ENCODE peak calls at places on chromosome 22, in nine cellular contexts. A is Peyer's patch, U is neural progenitor cell, Y is psoas muscle, T is mucosa of descending colon, P is sigmoid colon, Q is stomach, E is astrocyte, V is tibial nerve. W is an unnamed sample. For H3K9me3, the result is how much of the 10 kb centered on the place peaks cover.

GRCh38 chr22:28411125-28411524 is 268.5 kb downstream of the TTC28 start:
- DNase-seq in V (no peak), U (no peak), Y (no peak), A (no peak), T (no peak), E (peak), P (no peak), Q (no peak), W (no peak)

GRCh38 chr22:25021976-25022711 is 69.6 kb downstream of the KIAA1671 start:
- DNase-seq in E (no peak), T (no peak), V (no peak), U (no peak), A (no peak), P (no peak), Q (no peak), Y (no peak), W (no peak)

GRCh38 chr22:20213833-20214708 is 54.0 kb downstream of the RTN4R start:
- DNase-seq in V (no peak), Y (no peak), P (no peak), Q (no peak), A (no peak), E (no peak), T (no peak), U (no peak), W (no peak)

GRCh38 chr22:37634505-37635002 is 4.9 kb upstream of the SH3BP1 start:
- DNase-seq in P (no peak), V (no peak), Q (no peak), E (no peak), A (peak), T (no peak), U (no peak), Y (no peak), W (no peak)

GRCh38 chr22:36432592-36433317 is 45.0 kb upstream of the MYH9 start:
- DNase-seq in T (no peak), Q (no peak), A (no peak), V (no peak), E (peak), P (no peak), U (no peak), Y (no peak), W (no peak)

GRCh38 chr22:39316440-39317083 is 2.9 kb downstream of the RPL3 start:
- DNase-seq in U (peak), T (peak), E (peak), Y (peak), V (peak), P (peak), Q (peak), A (peak), W (peak)

GRCh38 chr22:35134637-35135036 is 68.7 kb downstream of the ISX start:
- DNase-seq in Q (no peak), V (no peak), P (no peak), A (peak), E (no peak), T (peak), Y (no peak), U (no peak), W (no peak)

GRCh38 chr22:19799322-19800190 is 39.0 kb downstream of the TBX1 start:
- DNase-seq in P (peak), E (peak), T (no peak), V (peak), U (no peak), Q (no peak), A (no peak), Y (peak), W (peak)

GRCh38 chr22:47030143-47030641 is 267.7 kb downstream of the TBC1D22A start:
- DNase-seq in T (no peak), A (no peak), V (no peak), Q (no peak), E (peak), U (peak), P (peak), Y (no peak), W (no peak)

GRCh38 chr22:39994046-39994565 is 648 bp upstream of the FAM83F start:
- DNase-seq in E (no peak), U (no peak), T (no peak), V (no peak), Q (no peak), Y (no peak), P (no peak), A (no peak), W (no peak)

GRCh38 chr22:22154068-22154467 is 90.5 kb upstream of the VPREB1 start:
- DNase-seq in Q (no peak), T (no peak), E (no peak), V (no peak), Y (no peak), U (no peak), A (no peak), P (no peak), W (no peak)

GRCh38 chr22:25068701-25069100 is 116.2 kb downstream of the KIAA1671 start:
- DNase-seq in A (no peak), E (no peak), Q (no peak), V (no peak), Y (peak), P (no peak), T (no peak), U (no peak), W (no peak)

GRCh38 chr22:39518996-39519680 is 1.2 kb upstream of the ATF4 start:
- DNase-seq in U (peak), P (no peak), V (no peak), T (no peak), Y (no peak), E (peak), A (no peak), Q (no peak), W (no peak)

GRCh38 chr22:38141574-38141973 is 31.1 kb upstream of the BAIAP2L2 start:
- DNase-seq in Q (no peak), V (no peak), A (peak), U (no peak), T (no peak), Y (no peak), P (peak), E (no peak), W (no peak)

GRCh38 chr22:23775779-23776375 is 3.2 kb downstream of the MMP11 start:
- DNase-seq in P (no peak), Q (no peak), U (no peak), A (no peak), Y (no peak), E (no peak), V (no peak), T (no peak), W (no peak)
- TF ChIP-seq CTCF in P (no peak), Q (no peak), U (no peak), A (no peak), Y (no peak), E (no peak), V (no peak), T (no peak), W (no peak)

DNA sequence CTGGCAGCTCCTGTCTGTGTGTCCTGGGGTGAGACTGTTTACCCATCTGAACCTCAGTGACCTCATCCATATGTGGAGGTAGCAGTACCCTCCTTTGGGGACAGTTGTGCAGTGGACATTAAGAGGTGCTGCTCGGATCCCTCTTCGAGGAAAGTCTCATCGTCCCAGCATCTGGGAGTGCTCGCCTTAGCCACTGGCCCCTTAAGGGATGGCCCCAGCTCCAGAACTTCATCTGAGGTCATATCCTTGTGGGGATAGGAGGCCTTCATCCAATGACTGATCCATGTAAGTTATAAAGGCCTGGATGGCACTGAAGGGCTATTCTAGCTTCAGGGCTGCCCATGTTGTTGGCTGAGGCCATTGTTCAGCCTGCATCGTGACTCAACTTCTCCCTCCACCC is 538.1 kb downstream of the MIAT start:
- DNase-seq in P (no peak), A (no peak), Y (no peak), U (no peak), E (no peak), V (no peak), T (no peak), Q (no peak), W (no peak)
- H3K9me3 ChIP-seq in P (under half), A (under half), Y (under half), U (under half), E (under half), V (under half), T (under half), Q (under half), W (under half)

GRCh38 chr22:31635638-31636306 is 26.2 kb downstream of the PISD start:
- DNase-seq in Q (peak), U (no peak), T (no peak), E (no peak), Y (no peak), A (no peak), P (no peak), V (no peak), W (no peak)
- H3K4me3 ChIP-seq in Q (no peak), U (no peak), T (no peak), E (no peak), Y (no peak), A (no peak), P (no peak), V (no peak), W (no peak)

GRCh38 chr22:50544078-50544745 is 1.5 kb upstream of the KLHDC7B start:
- DNase-seq in P (peak), Y (peak), A (peak), Q (peak), T (peak), E (peak), U (peak), V (peak), W (no peak)
- TF ChIP-seq CTCF in P (no peak), Y (peak), A (peak), Q (no peak), T (peak), E (peak), U (peak), V (peak), W (peak)

W was measured in ascending aorta.